ENCODE peak calls at places on chromosomes 12 and 14, in ten cellular contexts. One of them, this sample, is unnamed.

GRCh38 chr12:119061208-119061796 is 80.0 kb downstream of the SRRM4 start:
- DNase-seq in tibial nerve: peak
- DNase-seq in thyroid gland: peak
- DNase-seq in A549: no peak
- DNase-seq in gastrocnemius medialis: no peak
- DNase-seq in spleen: no peak
- DNase-seq in NB4: peak
- DNase-seq in uterus: peak
- DNase-seq in stomach: peak
- DNase-seq in esophagus squamous epithelium: no peak
- DNase-seq in this sample: peak

GRCh38 chr12:109916045-109916444 is 16.0 kb downstream of the TCHP start:
- DNase-seq in tibial nerve: no peak
- DNase-seq in thyroid gland: no peak
- DNase-seq in A549: no peak
- DNase-seq in gastrocnemius medialis: no peak
- DNase-seq in spleen: peak
- DNase-seq in NB4: no peak
- DNase-seq in uterus: no peak
- DNase-seq in stomach: no peak
- DNase-seq in esophagus squamous epithelium: no peak
- DNase-seq in this sample: no peak

GRCh38 chr12:102169922-102170698 is 27.5 kb downstream of the PMCH start:
- DNase-seq in tibial nerve: peak
- DNase-seq in thyroid gland: peak
- DNase-seq in A549: no peak
- DNase-seq in gastrocnemius medialis: no peak
- DNase-seq in spleen: no peak
- DNase-seq in NB4: peak
- DNase-seq in uterus: no peak
- DNase-seq in stomach: no peak
- DNase-seq in esophagus squamous epithelium: no peak
- DNase-seq in this sample: no peak

GRCh38 chr12:81381951-81382350 is 304.1 kb downstream of the ACSS3 start:
- DNase-seq in tibial nerve: no peak
- DNase-seq in thyroid gland: no peak
- DNase-seq in A549: no peak
- DNase-seq in gastrocnemius medialis: no peak
- DNase-seq in spleen: no peak
- DNase-seq in NB4: no peak
- DNase-seq in uterus: no peak
- DNase-seq in stomach: no peak
- DNase-seq in esophagus squamous epithelium: no peak
- DNase-seq in this sample: no peak

GRCh38 chr12:93883436-93884154 is 206.4 kb downstream of the CRADD start:
- DNase-seq in tibial nerve: peak
- DNase-seq in thyroid gland: no peak
- DNase-seq in A549: no peak
- DNase-seq in gastrocnemius medialis: no peak
- DNase-seq in spleen: no peak
- DNase-seq in NB4: no peak
- DNase-seq in uterus: no peak
- DNase-seq in stomach: no peak
- DNase-seq in esophagus squamous epithelium: no peak
- DNase-seq in this sample: no peak

GRCh38 chr14:69531135-69531534 is 43.5 kb downstream of the CCDC177 start:
- DNase-seq in tibial nerve: no peak
- DNase-seq in thyroid gland: no peak
- DNase-seq in A549: no peak
- DNase-seq in gastrocnemius medialis: no peak
- DNase-seq in spleen: no peak
- DNase-seq in NB4: no peak
- DNase-seq in uterus: no peak
- DNase-seq in stomach: no peak
- DNase-seq in esophagus squamous epithelium: no peak
- DNase-seq in this sample: no peak

GRCh38 chr14:73764881-73765280 is 50.7 kb upstream of the PNMA1 start:
- DNase-seq in tibial nerve: peak
- DNase-seq in thyroid gland: peak
- DNase-seq in A549: no peak
- DNase-seq in gastrocnemius medialis: peak
- DNase-seq in spleen: peak
- DNase-seq in NB4: no peak
- DNase-seq in uterus: no peak
- DNase-seq in stomach: peak
- DNase-seq in esophagus squamous epithelium: no peak
- DNase-seq in this sample: peak

GRCh38 chr12:82659343-82660207 is 27.1 kb upstream of the TMTC2 start:
- DNase-seq in tibial nerve: no peak
- DNase-seq in thyroid gland: peak
- DNase-seq in A549: no peak
- DNase-seq in gastrocnemius medialis: no peak
- DNase-seq in spleen: no peak
- DNase-seq in NB4: no peak
- DNase-seq in uterus: no peak
- DNase-seq in stomach: no peak
- DNase-seq in esophagus squamous epithelium: no peak
- DNase-seq in this sample: no peak

GRCh38 chr12:113788020-113788856 is 177.9 kb downstream of the RBM19 start:
- DNase-seq in tibial nerve: no peak
- DNase-seq in thyroid gland: no peak
- DNase-seq in A549: no peak
- DNase-seq in gastrocnemius medialis: no peak
- DNase-seq in spleen: no peak
- DNase-seq in NB4: no peak
- DNase-seq in uterus: no peak
- DNase-seq in stomach: no peak
- DNase-seq in esophagus squamous epithelium: no peak
- DNase-seq in this sample: no peak

GRCh38 chr14:67881225-67881624 is 61.6 kb downstream of the RAD51B start:
- DNase-seq in tibial nerve: no peak
- DNase-seq in thyroid gland: no peak
- DNase-seq in A549: no peak
- DNase-seq in gastrocnemius medialis: no peak
- DNase-seq in spleen: no peak
- DNase-seq in NB4: no peak
- DNase-seq in uterus: no peak
- DNase-seq in stomach: no peak
- DNase-seq in esophagus squamous epithelium: no peak
- DNase-seq in this sample: no peak

GRCh38 chr12:56220611-56221232 is 1.0 kb downstream of the RNF41 start:
- DNase-seq in tibial nerve: no peak
- DNase-seq in thyroid gland: peak
- DNase-seq in A549: no peak
- DNase-seq in gastrocnemius medialis: no peak
- DNase-seq in spleen: no peak
- DNase-seq in NB4: peak
- DNase-seq in uterus: no peak
- DNase-seq in stomach: no peak
- DNase-seq in esophagus squamous epithelium: no peak
- DNase-seq in this sample: no peak

GRCh38 chr12:47078733-47079364 is 572 bp upstream of the PCED1B start:
- DNase-seq in tibial nerve: no peak
- DNase-seq in thyroid gland: peak
- DNase-seq in A549: peak
- DNase-seq in gastrocnemius medialis: no peak
- DNase-seq in spleen: peak
- DNase-seq in NB4: no peak
- DNase-seq in uterus: peak
- DNase-seq in stomach: no peak
- DNase-seq in esophagus squamous epithelium: no peak
- DNase-seq in this sample: peak

DNA sequence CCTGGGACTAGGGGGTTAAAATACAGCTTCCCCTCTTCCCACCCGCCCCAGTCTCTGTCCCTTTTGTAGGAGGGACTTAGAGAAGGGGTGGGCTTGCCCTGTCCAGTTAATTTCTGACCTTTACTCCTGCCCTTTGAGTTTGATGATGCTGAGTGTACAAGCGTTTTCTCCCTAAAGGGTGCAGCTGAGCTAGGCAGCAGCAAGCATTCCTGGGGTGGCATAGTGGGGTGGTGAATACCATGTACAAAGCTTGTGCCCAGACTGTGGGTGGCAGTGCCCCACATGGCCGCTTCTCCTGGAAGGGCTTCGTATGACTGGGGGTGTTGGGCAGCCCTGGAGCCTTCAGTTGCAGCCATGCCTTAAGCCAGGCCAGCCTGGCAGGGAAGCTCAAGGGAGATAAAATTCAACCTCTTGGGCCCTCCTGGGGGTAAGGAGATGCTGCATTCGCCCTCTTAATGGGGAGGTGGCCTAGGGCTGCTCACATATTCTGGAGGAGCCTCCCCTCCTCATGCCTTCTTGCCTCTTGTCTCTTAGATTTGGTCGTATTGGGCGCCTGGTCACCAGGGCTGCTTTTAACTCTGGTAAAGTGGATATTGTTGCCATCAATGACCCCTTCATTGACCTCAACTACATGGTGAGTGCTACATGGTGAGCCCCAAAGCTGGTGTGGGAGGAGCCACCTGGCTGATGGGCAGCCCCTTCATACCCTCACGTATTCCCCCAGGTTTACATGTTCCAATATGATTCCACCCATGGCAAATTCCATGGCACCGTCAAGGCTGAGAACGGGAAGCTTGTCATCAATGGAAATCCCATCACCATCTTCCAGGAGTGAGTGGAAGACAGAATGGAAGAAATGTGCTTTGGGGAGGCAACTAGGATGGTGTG is 1.9 kb downstream of the GAPDH start:
- DNase-seq in tibial nerve: no peak
- DNase-seq in thyroid gland: no peak
- DNase-seq in A549: no peak
- DNase-seq in gastrocnemius medialis: no peak
- DNase-seq in spleen: no peak
- DNase-seq in NB4: peak
- DNase-seq in uterus: no peak
- DNase-seq in stomach: no peak
- DNase-seq in esophagus squamous epithelium: no peak
- DNase-seq in this sample: no peak
- TF ChIP-seq POLR2A in tibial nerve: no peak
- TF ChIP-seq POLR2A in thyroid gland: no peak
- TF ChIP-seq POLR2A in A549: no peak
- TF ChIP-seq POLR2A in gastrocnemius medialis: no peak
- TF ChIP-seq POLR2A in spleen: no peak
- TF ChIP-seq POLR2A in NB4: peak
- TF ChIP-seq POLR2A in uterus: no peak
- TF ChIP-seq POLR2A in stomach: no peak
- TF ChIP-seq POLR2A in esophagus squamous epithelium: no peak
- TF ChIP-seq POLR2A in this sample: no peak

DNA sequence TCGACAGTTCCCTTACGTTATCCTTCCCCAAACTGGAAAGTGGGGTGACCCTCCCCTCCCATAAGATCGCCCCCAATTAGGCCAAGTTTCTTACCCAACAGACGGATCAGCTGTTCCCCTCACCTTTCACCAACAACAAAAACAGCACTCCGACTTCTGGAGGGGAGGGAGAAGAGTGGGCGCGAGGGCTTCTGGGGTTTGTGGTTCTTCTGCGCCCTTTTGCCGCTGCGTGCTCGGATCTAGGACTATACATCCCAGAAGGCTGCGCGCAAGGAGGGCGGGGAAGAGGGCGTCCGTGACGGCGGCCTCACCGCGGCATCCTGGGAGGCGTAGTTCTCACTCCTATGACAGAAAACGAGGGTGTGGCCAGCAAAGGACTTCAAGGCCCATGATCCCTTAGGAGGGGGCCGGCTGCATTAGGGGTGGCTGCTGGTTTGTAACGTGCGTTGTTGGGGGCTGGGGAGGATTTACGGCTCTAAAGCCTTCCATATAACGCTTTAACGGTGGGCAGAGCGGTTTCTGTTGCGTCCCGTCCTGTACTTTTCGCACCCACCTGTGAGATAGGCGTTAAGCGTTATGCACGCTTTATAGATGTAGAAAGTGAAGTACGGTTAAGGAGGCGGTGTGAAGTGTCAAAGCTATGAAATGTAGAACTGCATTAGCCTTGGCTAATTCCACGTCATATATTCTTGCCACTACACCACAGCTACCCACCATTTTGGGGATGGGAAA is at the start of gene CALCOCO1:
- DNase-seq in tibial nerve: peak
- DNase-seq in thyroid gland: peak
- DNase-seq in A549: peak
- DNase-seq in gastrocnemius medialis: peak
- DNase-seq in spleen: peak
- DNase-seq in NB4: peak
- DNase-seq in uterus: peak
- DNase-seq in stomach: peak
- DNase-seq in esophagus squamous epithelium: peak
- DNase-seq in this sample: peak
- TF ChIP-seq CTCF in tibial nerve: no peak
- TF ChIP-seq CTCF in thyroid gland: no peak
- TF ChIP-seq CTCF in A549: no peak
- TF ChIP-seq CTCF in gastrocnemius medialis: no peak
- TF ChIP-seq CTCF in spleen: no peak
- TF ChIP-seq CTCF in NB4: no peak
- TF ChIP-seq CTCF in uterus: no peak
- TF ChIP-seq CTCF in stomach: no peak
- TF ChIP-seq CTCF in esophagus squamous epithelium: no peak
- TF ChIP-seq CTCF in this sample: no peak

GRCh38 chr12:80192087-80192486 is 92.8 kb downstream of the OTOGL start:
- DNase-seq in tibial nerve: no peak
- DNase-seq in thyroid gland: no peak
- DNase-seq in A549: no peak
- DNase-seq in gastrocnemius medialis: no peak
- DNase-seq in spleen: no peak
- DNase-seq in NB4: no peak
- DNase-seq in uterus: no peak
- DNase-seq in stomach: no peak
- DNase-seq in esophagus squamous epithelium: no peak
- DNase-seq in this sample: no peak
- H3K4me3 ChIP-seq in tibial nerve: no peak
- H3K4me3 ChIP-seq in thyroid gland: no peak
- H3K4me3 ChIP-seq in A549: no peak
- H3K4me3 ChIP-seq in gastrocnemius medialis: no peak
- H3K4me3 ChIP-seq in spleen: no peak
- H3K4me3 ChIP-seq in NB4: no peak
- H3K4me3 ChIP-seq in uterus: no peak
- H3K4me3 ChIP-seq in stomach: no peak
- H3K4me3 ChIP-seq in esophagus squamous epithelium: no peak
- H3K4me3 ChIP-seq in this sample: no peak

DNA sequence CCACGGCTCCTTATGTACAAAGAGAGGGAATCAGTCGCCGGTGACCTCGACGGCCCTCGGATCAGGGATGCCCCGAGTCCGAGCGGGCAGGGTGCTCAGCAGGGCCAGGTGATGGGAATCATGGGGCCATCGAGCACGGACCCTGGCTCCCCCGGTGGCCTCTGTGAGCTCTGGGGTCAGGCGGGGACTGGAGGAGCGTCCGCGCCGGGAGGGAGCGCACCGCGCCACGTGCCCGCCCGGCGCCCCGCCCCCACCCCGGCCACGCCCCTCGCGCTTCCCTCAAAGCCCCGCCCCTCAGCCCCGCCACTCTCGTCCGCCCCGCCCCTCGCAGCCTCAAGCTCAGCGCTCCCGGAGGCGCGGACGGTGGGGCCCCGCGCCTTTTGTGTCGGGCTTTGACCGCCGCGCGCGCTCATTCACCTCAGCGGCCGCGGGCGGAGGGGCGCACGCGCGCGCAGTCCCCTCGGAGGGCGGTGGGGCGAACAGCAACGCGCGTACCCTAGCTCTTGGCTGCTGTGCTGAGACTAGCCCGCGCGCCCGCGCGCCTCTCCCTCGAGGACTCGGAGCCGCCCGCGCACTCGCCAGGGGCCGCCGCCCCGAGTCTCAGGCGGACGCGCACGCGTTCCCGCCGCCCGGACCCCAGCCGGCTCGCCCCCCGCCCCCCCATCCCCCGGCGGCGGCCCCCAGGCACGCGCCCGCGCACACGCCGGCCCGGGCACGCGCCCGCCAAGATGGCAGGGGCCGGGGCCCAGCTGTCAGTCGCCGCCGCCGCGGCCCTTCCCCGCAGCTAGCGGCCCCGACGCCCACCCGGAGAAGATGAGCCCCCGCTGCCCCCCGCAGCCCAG is 93.9 kb upstream of the EVL start:
- DNase-seq in tibial nerve: peak
- DNase-seq in thyroid gland: peak
- DNase-seq in A549: peak
- DNase-seq in gastrocnemius medialis: peak
- DNase-seq in spleen: peak
- DNase-seq in NB4: peak
- DNase-seq in uterus: peak
- DNase-seq in stomach: peak
- DNase-seq in esophagus squamous epithelium: no peak
- DNase-seq in this sample: peak
- TF ChIP-seq POLR2A in tibial nerve: no peak
- TF ChIP-seq POLR2A in thyroid gland: no peak
- TF ChIP-seq POLR2A in A549: peak
- TF ChIP-seq POLR2A in gastrocnemius medialis: peak
- TF ChIP-seq POLR2A in spleen: no peak
- TF ChIP-seq POLR2A in NB4: peak
- TF ChIP-seq POLR2A in uterus: peak
- TF ChIP-seq POLR2A in stomach: no peak
- TF ChIP-seq POLR2A in esophagus squamous epithelium: peak
- TF ChIP-seq POLR2A in this sample: peak

This sample was measured in ovary.